ENCODE peak calls at places on chromosomes 5 and 9, in four cellular contexts. One of them, this sample, is unnamed.

GRCh38 chr9:2596003-2596402 is 25.6 kb upstream of the VLDLR start:
- DNase-seq in astrocyte: no peak
- DNase-seq in stomach: no peak
- DNase-seq in cardiac fibroblast: no peak
- DNase-seq in this sample: no peak

GRCh38 chr5:1130218-1130946 is 18.5 kb upstream of the SLC12A7 start:
- DNase-seq in astrocyte: no peak
- DNase-seq in stomach: peak; percentile 89
- DNase-seq in cardiac fibroblast: no peak
- DNase-seq in this sample: no peak

GRCh38 chr9:114006931-114007691 is 71.0 kb downstream of the AMBP start:
- DNase-seq in astrocyte: no peak
- DNase-seq in stomach: peak; percentile 24
- DNase-seq in cardiac fibroblast: no peak
- DNase-seq in this sample: peak; percentile 3

GRCh38 chr9:115923410-115923809 is 230.2 kb upstream of the PAPPA start:
- DNase-seq in astrocyte: no peak
- DNase-seq in stomach: no peak
- DNase-seq in cardiac fibroblast: peak; percentile 15
- DNase-seq in this sample: no peak

GRCh38 chr9:22354699-22355384 is 91.8 kb upstream of the DMRTA1 start:
- DNase-seq in astrocyte: peak; percentile 45
- DNase-seq in stomach: no peak
- DNase-seq in cardiac fibroblast: no peak
- DNase-seq in this sample: no peak

GRCh38 chr5:132464155-132464939 is 26.2 kb downstream of the IRF1 start:
- DNase-seq in astrocyte: no peak
- DNase-seq in stomach: no peak
- DNase-seq in cardiac fibroblast: no peak
- DNase-seq in this sample: no peak

GRCh38 chr9:92176068-92176799 is 61.0 kb upstream of the SPTLC1 start:
- DNase-seq in astrocyte: no peak
- DNase-seq in stomach: no peak
- DNase-seq in cardiac fibroblast: peak; percentile 8
- DNase-seq in this sample: no peak

GRCh38 chr5:134099288-134099872 is 15.1 kb upstream of the TCF7 start:
- DNase-seq in astrocyte: no peak
- DNase-seq in stomach: peak; percentile 34
- DNase-seq in cardiac fibroblast: no peak
- DNase-seq in this sample: no peak

GRCh38 chr5:14410068-14410941 is 171.3 kb upstream of the OTULINL start:
- DNase-seq in astrocyte: no peak
- DNase-seq in stomach: no peak
- DNase-seq in cardiac fibroblast: peak; percentile 39
- DNase-seq in this sample: no peak

GRCh38 chr9:16247188-16247875 is 623.1 kb downstream of the BNC2 start:
- DNase-seq in astrocyte: peak; percentile 80
- DNase-seq in stomach: no peak
- DNase-seq in cardiac fibroblast: peak; percentile 58
- DNase-seq in this sample: no peak

GRCh38 chr5:172695431-172696054 is 54.5 kb downstream of the NEURL1B start:
- DNase-seq in astrocyte: no peak
- DNase-seq in stomach: no peak
- DNase-seq in cardiac fibroblast: no peak
- DNase-seq in this sample: no peak

GRCh38 chr9:132415181-132415580 is 5.2 kb downstream of the CFAP77 start:
- DNase-seq in astrocyte: no peak
- DNase-seq in stomach: no peak
- DNase-seq in cardiac fibroblast: no peak
- DNase-seq in this sample: no peak

GRCh38 chr9:104071589-104071988 is 22.5 kb upstream of the SMC2 start:
- DNase-seq in astrocyte: no peak
- DNase-seq in stomach: no peak
- DNase-seq in cardiac fibroblast: no peak
- DNase-seq in this sample: no peak

GRCh38 chr5:117863589-117864296 is 1124.6 kb downstream of the DTWD2 start:
- DNase-seq in astrocyte: no peak
- DNase-seq in stomach: no peak
- DNase-seq in cardiac fibroblast: no peak
- DNase-seq in this sample: no peak

GRCh38 chr5:66596791-66597757 is 881 bp downstream of the MAST4 start:
- DNase-seq in astrocyte: peak; percentile 25
- DNase-seq in stomach: peak; percentile 37
- DNase-seq in cardiac fibroblast: peak; percentile 29
- DNase-seq in this sample: peak; percentile 51

GRCh38 chr5:136194611-136195010 is 1.6 kb upstream of the SMIM32 start:
- DNase-seq in astrocyte: no peak
- DNase-seq in stomach: no peak
- DNase-seq in cardiac fibroblast: no peak
- DNase-seq in this sample: no peak

GRCh38 chr5:159444441-159445082 is 114.3 kb upstream of the IL12B start:
- DNase-seq in astrocyte: peak; percentile 33
- DNase-seq in stomach: no peak
- DNase-seq in cardiac fibroblast: peak; percentile 77
- DNase-seq in this sample: no peak

GRCh38 chr5:89330087-89330486 is 447.1 kb upstream of the MEF2C start:
- DNase-seq in astrocyte: no peak
- DNase-seq in stomach: no peak
- DNase-seq in cardiac fibroblast: no peak
- DNase-seq in this sample: no peak

GRCh38 chr9:134536101-134536900 is 105.3 kb upstream of the COL5A1 start:
- DNase-seq in astrocyte: peak; percentile 93
- DNase-seq in stomach: no peak
- DNase-seq in cardiac fibroblast: peak; percentile 68
- DNase-seq in this sample: no peak

GRCh38 chr9:32550046-32550608 is 2.0 kb upstream of the SMIM27 start:
- DNase-seq in astrocyte: peak; percentile 41
- DNase-seq in stomach: no peak
- DNase-seq in cardiac fibroblast: peak; percentile 40
- DNase-seq in this sample: no peak

GRCh38 chr5:171495122-171495700 is 75.8 kb downstream of the FGF18 start:
- DNase-seq in astrocyte: no peak
- DNase-seq in stomach: no peak
- DNase-seq in cardiac fibroblast: peak; percentile 32
- DNase-seq in this sample: peak; percentile 26

GRCh38 chr5:100505984-100506670 is 29.0 kb upstream of the FAM174A start:
- DNase-seq in astrocyte: peak; percentile 82
- DNase-seq in stomach: no peak
- DNase-seq in cardiac fibroblast: peak; percentile 90
- DNase-seq in this sample: no peak

GRCh38 chr5:121019112-121019511 is 555.0 kb downstream of the PRR16 start:
- DNase-seq in astrocyte: peak; percentile 4
- DNase-seq in stomach: no peak
- DNase-seq in cardiac fibroblast: no peak
- DNase-seq in this sample: no peak

GRCh38 chr9:87520172-87520683 is 22.6 kb downstream of the DAPK1 start:
- DNase-seq in astrocyte: no peak
- DNase-seq in stomach: no peak
- DNase-seq in cardiac fibroblast: no peak
- DNase-seq in this sample: no peak

GRCh38 chr9:130837002-130837511 is 2.0 kb downstream of the ABL1 start:
- DNase-seq in astrocyte: peak; percentile 61
- DNase-seq in stomach: no peak
- DNase-seq in cardiac fibroblast: peak; percentile 57
- DNase-seq in this sample: no peak

GRCh38 chr5:74155501-74155900 is 485.0 kb downstream of the ENC1 start:
- DNase-seq in astrocyte: no peak
- DNase-seq in stomach: no peak
- DNase-seq in cardiac fibroblast: no peak
- DNase-seq in this sample: no peak

GRCh38 chr9:71984388-71985069 is 73.1 kb downstream of the C9orf85 start:
- DNase-seq in astrocyte: peak; percentile 68
- DNase-seq in stomach: no peak
- DNase-seq in cardiac fibroblast: peak; percentile 58
- DNase-seq in this sample: peak; percentile 64

GRCh38 chr9:18124760-18125159 is 349.2 kb upstream of the ADAMTSL1 start:
- DNase-seq in astrocyte: peak; percentile 29
- DNase-seq in stomach: no peak
- DNase-seq in cardiac fibroblast: peak; percentile 52
- DNase-seq in this sample: no peak

GRCh38 chr5:6202615-6203365 is 175.6 kb downstream of the MED10 start:
- DNase-seq in astrocyte: no peak
- DNase-seq in stomach: no peak
- DNase-seq in cardiac fibroblast: no peak
- DNase-seq in this sample: no peak

GRCh38 chr9:124835026-124835501 is 18.2 kb upstream of the WDR38 start:
- DNase-seq in astrocyte: peak; percentile 70
- DNase-seq in stomach: peak; percentile 89
- DNase-seq in cardiac fibroblast: peak; percentile 90
- DNase-seq in this sample: peak; percentile 89

GRCh38 chr5:164934039-164934438 is 1428.6 kb downstream of the MAT2B start:
- DNase-seq in astrocyte: no peak
- DNase-seq in stomach: no peak
- DNase-seq in cardiac fibroblast: no peak
- DNase-seq in this sample: no peak

GRCh38 chr5:91020065-91020800 is 362.9 kb downstream of the ARRDC3 start:
- DNase-seq in astrocyte: peak; percentile 67
- DNase-seq in stomach: no peak
- DNase-seq in cardiac fibroblast: peak; percentile 36
- DNase-seq in this sample: no peak

GRCh38 chr5:33240552-33240951 is 200.2 kb upstream of the TARS1 start:
- DNase-seq in astrocyte: no peak
- DNase-seq in stomach: no peak
- DNase-seq in cardiac fibroblast: no peak
- DNase-seq in this sample: no peak

GRCh38 chr5:157855404-157855994 is 3.4 kb downstream of the CLINT1 start:
- DNase-seq in astrocyte: peak; percentile 35
- DNase-seq in stomach: peak; percentile 60
- DNase-seq in cardiac fibroblast: peak; percentile 82
- DNase-seq in this sample: peak; percentile 70

GRCh38 chr9:113787871-113788270 is 88.2 kb upstream of the ZNF618 start:
- DNase-seq in astrocyte: no peak
- DNase-seq in stomach: no peak
- DNase-seq in cardiac fibroblast: no peak
- DNase-seq in this sample: no peak

GRCh38 chr9:93672622-93673270 is 96.4 kb downstream of the PHF2 start:
- DNase-seq in astrocyte: no peak
- DNase-seq in stomach: peak; percentile 14
- DNase-seq in cardiac fibroblast: no peak
- DNase-seq in this sample: no peak

DNA sequence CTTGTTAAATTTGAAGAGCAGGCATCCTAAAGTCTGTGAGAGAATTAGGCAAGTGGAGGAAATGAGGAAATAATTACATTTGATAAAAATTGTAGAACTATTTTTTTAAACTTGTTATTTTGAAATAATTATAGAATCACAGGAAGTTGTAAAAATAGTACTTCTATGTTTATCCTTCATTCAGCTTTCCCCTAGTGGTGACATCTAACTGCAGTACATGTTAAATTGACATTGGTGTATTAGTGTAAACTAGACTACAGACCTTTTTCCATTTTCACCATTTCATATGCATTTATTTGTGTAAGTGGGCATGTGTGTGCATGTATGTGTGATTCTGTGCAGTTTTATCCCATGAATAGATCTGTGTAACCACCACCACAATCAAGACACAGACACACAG is 51.6 kb downstream of the F2RL2 start:
- DNase-seq in astrocyte: no peak
- DNase-seq in stomach: no peak
- DNase-seq in cardiac fibroblast: no peak
- DNase-seq in this sample: no peak
- TF ChIP-seq CTCF in astrocyte: peak; percentile 14
- TF ChIP-seq CTCF in stomach: no peak
- TF ChIP-seq CTCF in cardiac fibroblast: no peak
- TF ChIP-seq CTCF in this sample: no peak

GRCh38 chr5:18772475-18772874 is 1138.2 kb downstream of the TAF11L14 start:
- DNase-seq in astrocyte: peak; percentile 23
- DNase-seq in stomach: no peak
- DNase-seq in cardiac fibroblast: no peak
- DNase-seq in this sample: no peak
- TF ChIP-seq CTCF in astrocyte: peak; percentile 39
- TF ChIP-seq CTCF in stomach: no peak
- TF ChIP-seq CTCF in cardiac fibroblast: no peak
- TF ChIP-seq CTCF in this sample: no peak

DNA sequence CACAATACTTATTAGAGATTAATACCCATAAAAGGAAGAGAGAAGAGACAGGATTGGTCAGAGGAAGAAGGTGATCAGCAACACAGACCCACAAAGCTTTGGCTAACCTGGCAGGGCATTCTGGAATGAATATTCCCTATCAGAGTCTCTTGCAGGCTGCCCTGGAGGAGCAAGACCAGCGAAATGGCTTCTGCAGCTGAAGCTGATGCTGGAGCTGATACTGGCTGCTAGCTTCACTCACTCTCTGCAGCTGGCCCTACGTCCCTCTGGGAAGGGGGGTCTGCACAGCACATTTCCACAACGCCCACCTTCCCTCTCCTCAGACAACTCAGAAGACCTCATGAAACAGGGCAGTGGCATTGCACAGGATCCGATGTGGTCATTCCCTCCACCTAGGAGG is 169.9 kb upstream of the EFNA5 start:
- DNase-seq in astrocyte: no peak
- DNase-seq in stomach: no peak
- DNase-seq in cardiac fibroblast: no peak
- DNase-seq in this sample: no peak
- TF ChIP-seq CTCF in astrocyte: no peak
- TF ChIP-seq CTCF in stomach: no peak
- TF ChIP-seq CTCF in cardiac fibroblast: no peak
- TF ChIP-seq CTCF in this sample: no peak

GRCh38 chr5:103389362-103389761 is 130.8 kb downstream of the MACIR start:
- DNase-seq in astrocyte: no peak
- DNase-seq in stomach: no peak
- DNase-seq in cardiac fibroblast: no peak
- DNase-seq in this sample: no peak

GRCh38 chr5:103391659-103392058 is 133.1 kb downstream of the MACIR start:
- DNase-seq in astrocyte: no peak
- DNase-seq in stomach: no peak
- DNase-seq in cardiac fibroblast: no peak
- DNase-seq in this sample: no peak

GRCh38 chr5:103389846-103390245 is 131.3 kb downstream of the MACIR start:
- DNase-seq in astrocyte: no peak
- DNase-seq in stomach: no peak
- DNase-seq in cardiac fibroblast: no peak
- DNase-seq in this sample: no peak

GRCh38 chr5:103385722-103386121 is 127.2 kb downstream of the MACIR start:
- DNase-seq in astrocyte: no peak
- DNase-seq in stomach: no peak
- DNase-seq in cardiac fibroblast: no peak
- DNase-seq in this sample: no peak
- TF ChIP-seq CTCF in astrocyte: no peak
- TF ChIP-seq CTCF in stomach: no peak
- TF ChIP-seq CTCF in cardiac fibroblast: no peak
- TF ChIP-seq CTCF in this sample: no peak

GRCh38 chr9:6584881-6585597 is 60.5 kb downstream of the GLDC start:
- DNase-seq in astrocyte: peak; percentile 20
- DNase-seq in stomach: no peak
- DNase-seq in cardiac fibroblast: peak; percentile 60
- DNase-seq in this sample: no peak
- TF ChIP-seq CTCF in astrocyte: peak; percentile 41
- TF ChIP-seq CTCF in stomach: peak; percentile 27
- TF ChIP-seq CTCF in cardiac fibroblast: peak; percentile 23
- TF ChIP-seq CTCF in this sample: no peak